ENCODE peak calls at places on chromosome 1, in seven cellular contexts. T, O, C, M, X, U and A are unnamed samples.

GRCh38 chr1:156498447-156499193 is 2.0 kb downstream of the MEF2D start:
- DNase-seq in U (no peak), O (peak; percentile 55), X (peak; percentile 67), C (no peak), T (peak; percentile 79), M (no peak), A (no peak)

GRCh38 chr1:53377438-53377841 is 49.6 kb upstream of the LRP8 start:
- DNase-seq in T (no peak), X (peak; percentile 2), U (no peak), C (peak; percentile 28), O (no peak), M (peak; percentile 45), A (no peak)

GRCh38 chr1:44650159-44650831 is 24.0 kb downstream of the TMEM53 start:
- DNase-seq in U (no peak), T (no peak), M (no peak), O (no peak), C (peak; percentile 49), X (no peak), A (no peak)

GRCh38 chr1:179742717-179743678 is at the start of gene FAM163A:
- DNase-seq in T (no peak), M (no peak), U (peak; percentile 15), X (no peak), O (no peak), C (peak; percentile 64), A (no peak)

GRCh38 chr1:59748123-59748522 is 66.6 kb upstream of the HOOK1 start:
- DNase-seq in T (no peak), U (no peak), X (no peak), C (no peak), O (no peak), M (no peak), A (no peak)

GRCh38 chr1:201376464-201377374 is 761 bp downstream of the TNNT2 start:
- DNase-seq in O (peak; percentile 47), X (no peak), C (peak; percentile 92), U (no peak), T (no peak), M (no peak), A (no peak)

GRCh38 chr1:54124472-54124871 is 28.3 kb downstream of the CDCP2 start:
- DNase-seq in M (no peak), U (no peak), T (peak; percentile 79), X (no peak), O (peak; percentile 56), C (no peak), A (no peak)

GRCh38 chr1:154741327-154741726 is 128.8 kb downstream of the KCNN3 start:
- DNase-seq in O (no peak), U (no peak), T (no peak), C (no peak), M (no peak), X (no peak), A (no peak)

DNA sequence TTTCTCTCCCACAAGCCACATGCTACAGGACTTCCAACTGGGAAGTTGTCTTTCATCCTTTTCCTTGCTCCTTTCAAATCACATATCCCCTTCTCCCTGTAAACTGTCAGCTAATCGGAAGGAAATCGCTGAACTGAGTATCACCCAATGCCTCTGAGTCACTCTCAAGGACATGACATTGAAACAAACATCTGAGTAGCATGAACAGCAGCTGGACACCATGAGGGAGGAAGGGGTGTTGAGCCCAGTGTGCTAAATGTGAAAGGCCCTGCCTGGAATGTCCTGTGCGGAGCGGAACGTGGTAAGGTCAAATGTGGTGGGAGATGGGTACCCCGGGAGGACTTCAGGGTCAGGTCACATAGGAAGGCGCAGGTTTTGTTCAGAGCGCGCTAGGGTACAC is at the start of gene OR2AJ1:
- DNase-seq in O (no peak), T (no peak), M (no peak), X (no peak), C (no peak), U (no peak), A (no peak)
- H3K9me3 ChIP-seq in O (no peaks in the 10 kb centered on the region), T (no peaks in the 10 kb centered on the region), M (no peaks in the 10 kb centered on the region), X (no peaks in the 10 kb centered on the region), C (peaks cover 9% of the 10 kb centered on the region), U (no peaks in the 10 kb centered on the region), A (no peaks in the 10 kb centered on the region)

GRCh38 chr1:181872562-181872961 is 188.9 kb downstream of the ZNF648 start:
- DNase-seq in X (no peak), C (no peak), U (no peak), O (no peak), T (no peak), M (no peak), A (no peak)
- H3K9me3 ChIP-seq in X (peaks cover 6% of the 10 kb centered on the region), C (no peaks in the 10 kb centered on the region), U (no peaks in the 10 kb centered on the region), O (peaks cover 2% of the 10 kb centered on the region), T (no peaks in the 10 kb centered on the region), M (peaks cover 4% of the 10 kb centered on the region), A (peaks cover 3% of the 10 kb centered on the region)

GRCh38 chr1:174200746-174201145 is 41.4 kb downstream of the RABGAP1L start:
- DNase-seq in O (no peak), M (no peak), T (no peak), U (no peak), C (no peak), X (no peak), A (no peak)

GRCh38 chr1:174211486-174211885 is 52.2 kb downstream of the RABGAP1L start:
- DNase-seq in T (no peak), C (no peak), M (no peak), X (no peak), U (no peak), O (no peak), A (no peak)

GRCh38 chr1:174209347-174210187 is 50.2 kb downstream of the RABGAP1L start:
- DNase-seq in U (no peak), C (no peak), O (no peak), M (no peak), X (no peak), T (no peak), A (no peak)

GRCh38 chr1:174204697-174205308 is 45.5 kb downstream of the RABGAP1L start:
- DNase-seq in O (no peak), T (no peak), C (no peak), M (no peak), U (no peak), X (no peak), A (no peak)

GRCh38 chr1:174206148-174206826 is 47.0 kb downstream of the RABGAP1L start:
- DNase-seq in C (no peak), O (no peak), T (no peak), U (no peak), M (no peak), X (no peak), A (no peak)
- H3K9me3 ChIP-seq in C (no peaks in the 10 kb centered on the region), O (peaks cover 4% of the 10 kb centered on the region), T (no peaks in the 10 kb centered on the region), U (no peaks in the 10 kb centered on the region), M (no peaks in the 10 kb centered on the region), X (no peaks in the 10 kb centered on the region), A (no peaks in the 10 kb centered on the region)

GRCh38 chr1:248756151-248756550 is 592 bp upstream of the LYPD8 start:
- DNase-seq in X (no peak), U (no peak), M (no peak), O (no peak), C (no peak), T (no peak), A (no peak)

GRCh38 chr1:248751635-248752034 is 3.9 kb downstream of the LYPD8 start:
- DNase-seq in U (no peak), M (no peak), O (no peak), T (no peak), X (no peak), C (no peak), A (no peak)

GRCh38 chr1:248752119-248752931 is 3.2 kb downstream of the LYPD8 start:
- DNase-seq in U (no peak), M (no peak), X (no peak), O (no peak), T (no peak), C (no peak), A (no peak)

GRCh38 chr1:248755505-248755904 is at the start of gene LYPD8:
- DNase-seq in T (no peak), U (no peak), C (no peak), O (peak; percentile 59), M (no peak), X (no peak), A (no peak)

DNA sequence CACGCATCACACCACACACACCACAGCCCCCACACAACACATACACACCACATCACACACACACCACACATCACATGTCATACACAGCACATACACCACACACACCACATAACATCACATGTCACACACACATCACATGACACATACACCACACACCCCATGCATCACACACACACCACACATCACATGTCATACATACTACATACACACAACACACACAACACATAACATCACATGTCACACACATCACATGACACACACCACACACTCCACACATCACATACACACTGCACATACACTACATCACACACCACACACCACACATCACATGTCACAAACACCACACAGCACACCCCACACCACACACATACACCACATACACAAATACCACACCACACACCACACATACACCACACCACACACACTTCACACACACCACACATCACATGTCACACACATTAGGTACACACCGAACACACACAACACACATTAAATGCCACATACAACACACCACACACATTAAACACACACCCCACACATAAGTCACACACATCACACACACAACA is 1.8 kb downstream of the LYPD8 start:
- DNase-seq in U (no peak), T (no peak), X (no peak), C (no peak), O (no peak), M (no peak), A (no peak)
- H3K9me3 ChIP-seq in U (no peaks in the 10 kb centered on the region), T (no peaks in the 10 kb centered on the region), X (no peaks in the 10 kb centered on the region), C (peaks cover 91% of the 10 kb centered on the region), O (no peaks in the 10 kb centered on the region), M (no peaks in the 10 kb centered on the region), A (no peaks in the 10 kb centered on the region)

DNA sequence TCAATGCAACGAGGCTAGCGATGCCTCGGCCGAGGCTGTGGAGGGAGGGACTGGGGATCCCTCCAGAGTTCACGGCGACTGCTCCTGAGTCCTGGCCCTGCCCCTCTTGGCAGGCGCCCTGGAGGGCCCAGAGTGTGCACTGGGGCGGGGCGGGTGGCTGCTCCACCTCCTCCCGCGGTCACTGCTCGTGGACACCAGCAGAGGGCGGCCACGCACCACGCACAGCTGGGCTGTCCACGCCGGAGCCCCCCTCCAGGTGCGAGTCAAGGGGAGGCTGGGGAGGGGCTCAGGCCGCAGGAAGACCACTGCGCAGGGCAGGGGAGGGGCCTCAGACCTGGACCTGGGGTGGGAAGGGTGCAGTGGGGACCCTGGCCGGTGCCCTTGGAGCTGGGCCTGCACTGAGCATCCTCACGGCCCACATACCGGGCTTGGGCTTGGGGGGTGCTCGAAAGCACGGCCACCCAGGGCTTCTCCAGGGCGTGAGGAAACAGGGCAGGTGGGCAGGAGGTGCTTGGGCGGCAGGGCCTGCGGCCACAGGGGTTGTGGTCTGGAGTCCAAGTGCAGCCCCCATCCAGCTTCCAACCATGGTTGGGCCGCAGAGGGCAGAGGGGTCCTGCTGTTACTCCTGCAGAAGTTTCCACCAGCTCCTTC is 20.6 kb upstream of the TTC34 start:
- DNase-seq in M (peak; percentile 72), U (peak; percentile 22), O (peak; percentile 32), X (no peak), T (no peak), C (no peak), A (no peak)
- H3K9me3 ChIP-seq in M (no peaks in the 10 kb centered on the region), U (no peaks in the 10 kb centered on the region), O (no peaks in the 10 kb centered on the region), X (no peaks in the 10 kb centered on the region), T (no peaks in the 10 kb centered on the region), C (peaks cover 96% of the 10 kb centered on the region), A (no peaks in the 10 kb centered on the region)